ENCODE peak calls at places on chromosomes 2 and 18, in seven cellular contexts. F is posterior cingulate gyrus, C is activated gamma-delta T cell treated with Interleukin-2 at 50 U/mL for 16 hours, J is iPS DF 6.9, G is T follicular helper cell, T is renal cortical epithelial cell, L is AML-193. X is an unnamed sample.

GRCh38 chr2:135819211-135819610 is 17.8 kb downstream of the LCT start:
- DNase-seq in J (peak), G (no peak), F (no peak), C (no peak), L (peak), T (peak), X (no peak)

GRCh38 chr2:68318686-68319396 is 908 bp downstream of the CNRIP1 start:
- DNase-seq in J (no peak), F (peak), T (no peak), L (no peak), C (no peak), G (no peak), X (no peak)

GRCh38 chr2:138432971-138433370 is 68.6 kb upstream of the SPOPL start:
- DNase-seq in L (no peak), F (no peak), J (no peak), C (no peak), G (no peak), T (peak), X (no peak)

GRCh38 chr2:142142595-142142994 is 11.8 kb upstream of the LRP1B start:
- DNase-seq in C (no peak), L (no peak), J (no peak), F (no peak), G (no peak), T (peak), X (no peak)

GRCh38 chr2:168203762-168204693 is 43.4 kb downstream of the STK39 start:
- DNase-seq in C (no peak), G (no peak), F (no peak), T (no peak), J (peak), L (no peak), X (no peak)

GRCh38 chr2:106085441-106085911 is 108.6 kb downstream of the UXS1 start:
- DNase-seq in F (no peak), L (no peak), G (peak), C (peak), T (peak), J (no peak), X (peak)

GRCh38 chr2:145601306-145601925 is 1081.5 kb upstream of the ZEB2 start:
- DNase-seq in L (no peak), T (no peak), F (no peak), J (no peak), G (no peak), C (no peak), X (no peak)

GRCh38 chr2:11456251-11456650 is 9.7 kb downstream of the E2F6 start:
- DNase-seq in T (no peak), G (no peak), J (no peak), F (no peak), L (peak), C (no peak), X (no peak)

GRCh38 chr2:7325186-7325585 is 408.0 kb downstream of the RNF144A start:
- DNase-seq in L (no peak), J (no peak), C (no peak), F (no peak), G (no peak), T (no peak), X (no peak)

GRCh38 chr18:45802814-45803492 is 22.5 kb upstream of the SIGLEC15 start:
- DNase-seq in T (peak), L (peak), F (no peak), C (no peak), G (no peak), J (no peak), X (peak)

GRCh38 chr2:90221300-90221651 is 1529.8 kb downstream of the RPIA start:
- DNase-seq in G (no peak), C (no peak), J (no peak), L (no peak), F (no peak), T (no peak), X (no peak)

GRCh38 chr18:64119916-64120315 is 29.0 kb downstream of the LINC00305 start:
- DNase-seq in J (no peak), F (no peak), C (no peak), L (no peak), T (peak), G (no peak), X (no peak)

GRCh38 chr18:58493516-58494253 is 135.2 kb downstream of the ALPK2 start:
- DNase-seq in J (peak), L (peak), F (peak), T (peak), G (peak), C (peak), X (peak)

GRCh38 chr2:109253216-109253615 is 124.2 kb downstream of the SH3RF3 start:
- DNase-seq in G (no peak), J (no peak), F (no peak), T (no peak), L (no peak), C (no peak), X (no peak)

GRCh38 chr2:101108357-101108756 is 42.8 kb downstream of the TBC1D8 start:
- DNase-seq in T (no peak), F (no peak), G (no peak), L (no peak), J (no peak), C (no peak), X (no peak)

GRCh38 chr2:21836766-21837543 is 713.2 kb downstream of the TDRD15 start:
- DNase-seq in T (peak), J (no peak), G (no peak), F (no peak), C (no peak), L (peak), X (no peak)

GRCh38 chr2:46690825-46691224 is 211.5 kb downstream of the TMEM247 start:
- DNase-seq in T (no peak), L (no peak), G (no peak), C (no peak), F (no peak), J (no peak), X (peak)

GRCh38 chr18:42437646-42438045 is 482.6 kb downstream of the PIK3C3 start:
- DNase-seq in G (no peak), L (no peak), C (no peak), T (peak), F (no peak), J (no peak), X (no peak)

GRCh38 chr2:905091-905832 is 45.4 kb upstream of the SNTG2 start:
- DNase-seq in C (no peak), T (no peak), L (no peak), G (no peak), F (no peak), J (no peak), X (no peak)

GRCh38 chr2:211396815-211397214 is 840.4 kb downstream of the CPS1 start:
- DNase-seq in J (no peak), C (no peak), L (no peak), F (no peak), T (no peak), G (no peak), X (no peak)

GRCh38 chr2:104050632-104051242 is 803.2 kb upstream of the POU3F3 start:
- DNase-seq in J (no peak), T (no peak), C (no peak), L (no peak), G (no peak), F (no peak), X (no peak)

GRCh38 chr2:98802344-98802743 is 71.4 kb upstream of the MGAT4A start:
- DNase-seq in G (no peak), L (no peak), T (no peak), J (no peak), C (no peak), F (no peak), X (no peak)

GRCh38 chr2:232779935-232780334 is 3.6 kb upstream of the KCNJ13 start:
- DNase-seq in J (no peak), G (no peak), C (no peak), L (no peak), T (peak), F (no peak), X (peak)

GRCh38 chr18:14074187-14074586 is 58.0 kb downstream of the ZNF519 start:
- DNase-seq in F (no peak), C (no peak), J (no peak), T (no peak), L (peak), G (no peak), X (no peak)

GRCh38 chr2:239389414-239390329 is 11.1 kb downstream of the HDAC4 start:
- DNase-seq in C (no peak), T (no peak), F (no peak), L (no peak), J (no peak), G (no peak), X (no peak)

GRCh38 chr2:150566289-150566688 is 78.8 kb upstream of the RND3 start:
- DNase-seq in F (no peak), L (no peak), J (no peak), T (no peak), G (no peak), C (no peak), X (no peak)

GRCh38 chr2:9107168-9108025 is 99.2 kb upstream of the ASAP2 start:
- DNase-seq in T (no peak), G (no peak), F (no peak), C (no peak), J (no peak), L (no peak), X (no peak)

X was measured in dermis microvascular lymphatic vessel endothelial cell.